ENCODE peak calls at places on chromosomes 6 and 20, in five cellular contexts. W, A, G, O and Z are unnamed samples.

GRCh38 chr6:156396791-156397418 is 380.3 kb upstream of the ARID1B start:
- DNase-seq in W (no peak), A (no peak), G (no peak), O (no peak), Z (peak)

GRCh38 chr20:36043447-36043846 is 75.1 kb downstream of the CNBD2 start:
- DNase-seq in W (no peak), A (no peak), G (no peak), O (no peak), Z (no peak)

GRCh38 chr6:129844118-129844891 is 16.8 kb downstream of the TMEM244 start:
- DNase-seq in W (no peak), A (no peak), G (no peak), O (no peak), Z (no peak)

GRCh38 chr6:82363368-82364086 is at the start of gene TPBG:
- DNase-seq in W (peak), A (peak), G (no peak), O (peak), Z (peak)

GRCh38 chr20:63831696-63832686 is 927 bp upstream of the ZBTB46 start:
- DNase-seq in W (peak), A (no peak), G (no peak), O (no peak), Z (peak)

GRCh38 chr6:64064919-64065318 is 429.3 kb downstream of the PHF3 start:
- DNase-seq in W (no peak), A (no peak), G (no peak), O (no peak), Z (no peak)

GRCh38 chr20:25248501-25249172 is 752 bp downstream of the PYGB start:
- DNase-seq in W (no peak), A (no peak), G (peak), O (peak), Z (no peak)

GRCh38 chr20:48932375-48932941 is 10.9 kb downstream of the ARFGEF2 start:
- DNase-seq in W (no peak), A (no peak), G (no peak), O (no peak), Z (no peak)

GRCh38 chr6:32785781-32786533 is 22.6 kb upstream of the HLA-DQB2 start:
- DNase-seq in W (peak), A (no peak), G (no peak), O (peak), Z (no peak)

GRCh38 chr6:32700391-32701040 is 34.1 kb upstream of the HLA-DQB1 start:
- DNase-seq in W (peak), A (no peak), G (no peak), O (peak), Z (no peak)

GRCh38 chr6:25635886-25636317 is 16.1 kb upstream of the SCGN start:
- DNase-seq in W (no peak), A (no peak), G (no peak), O (no peak), Z (no peak)

GRCh38 chr20:25308671-25309394 is 60.9 kb downstream of the PYGB start:
- DNase-seq in W (no peak), A (peak), G (no peak), O (no peak), Z (peak)

GRCh38 chr6:22079788-22080187 is 217.0 kb downstream of the PRL start:
- DNase-seq in W (no peak), A (no peak), G (no peak), O (no peak), Z (no peak)

GRCh38 chr6:3259491-3259958 is 778 bp downstream of the PSMG4 start:
- DNase-seq in W (peak), A (no peak), G (no peak), O (peak), Z (peak)

GRCh38 chr20:19024296-19025035 is 188.0 kb upstream of the SLC24A3 start:
- DNase-seq in W (no peak), A (no peak), G (no peak), O (no peak), Z (no peak)

GRCh38 chr20:3890410-3890751 is 1.2 kb downstream of the PANK2 start:
- DNase-seq in W (no peak), A (no peak), G (no peak), O (peak), Z (no peak)

GRCh38 chr20:34983995-34984735 is 28.5 kb downstream of the MYH7B start:
- DNase-seq in W (no peak), A (no peak), G (no peak), O (no peak), Z (peak)

GRCh38 chr20:50115041-50115512 is 2.1 kb upstream of the UBE2V1 start:
- DNase-seq in W (no peak), A (no peak), G (no peak), O (no peak), Z (no peak)

GRCh38 chr20:10402938-10403593 is 31.0 kb downstream of the MKKS start:
- DNase-seq in W (no peak), A (no peak), G (no peak), O (no peak), Z (no peak)

GRCh38 chr6:99614430-99615161 is 8.0 kb downstream of the PRDM13 start:
- DNase-seq in W (no peak), A (peak), G (no peak), O (no peak), Z (no peak)

GRCh38 chr6:127118505-127119360 is at the start of gene RSPO3:
- DNase-seq in W (peak), A (peak), G (no peak), O (no peak), Z (peak)

GRCh38 chr6:138765896-138766487 is 7.6 kb upstream of the CCDC28A start:
- DNase-seq in W (peak), A (no peak), G (no peak), O (peak), Z (no peak)

GRCh38 chr6:43851204-43851855 is 81.3 kb downstream of the VEGFA start:
- DNase-seq in W (no peak), A (no peak), G (no peak), O (no peak), Z (peak)

GRCh38 chr20:58069796-58070663 is 158.4 kb downstream of the ANKRD60 start:
- DNase-seq in W (no peak), A (no peak), G (no peak), O (no peak), Z (no peak)

GRCh38 chr20:41178495-41178894 is 41.2 kb downstream of the PLCG1 start:
- DNase-seq in W (no peak), A (no peak), G (no peak), O (no peak), Z (no peak)

GRCh38 chr6:7108964-7109836 is 1.4 kb downstream of the RREB1 start:
- DNase-seq in W (no peak), A (peak), G (no peak), O (no peak), Z (peak)

GRCh38 chr20:58374906-58375760 is 13.9 kb upstream of the VAPB start:
- DNase-seq in W (no peak), A (no peak), G (no peak), O (no peak), Z (no peak)

GRCh38 chr6:25710287-25710686 is 44.3 kb upstream of the SLC17A4 start:
- DNase-seq in W (no peak), A (no peak), G (no peak), O (no peak), Z (no peak)

GRCh38 chr6:24495516-24495847 is 713 bp downstream of the ALDH5A1 start:
- DNase-seq in W (peak), A (peak), G (peak), O (peak), Z (no peak)

GRCh38 chr6:53506872-53507271 is 38.0 kb downstream of the GCLC start:
- DNase-seq in W (no peak), A (no peak), G (no peak), O (no peak), Z (no peak)

GRCh38 chr6:80523531-80523970 is 417.1 kb downstream of the BCKDHB start:
- DNase-seq in W (no peak), A (peak), G (no peak), O (no peak), Z (peak)